ENCODE peak calls at places on chromosomes 2 and 18, in four cellular contexts. One of them, this sample, is unnamed.

GRCh38 chr2:152650768-152651371 is 66.4 kb downstream of the PRPF40A start:
- DNase-seq in neural crest cell: no peak
- DNase-seq in Caco-2: no peak
- DNase-seq in type B pancreatic cell: no peak
- DNase-seq in this sample: no peak

GRCh38 chr18:73986711-73987110 is 160.9 kb downstream of the FBXO15 start:
- DNase-seq in type B pancreatic cell: no peak
- DNase-seq in Caco-2: no peak
- DNase-seq in neural crest cell: no peak
- DNase-seq in this sample: no peak

GRCh38 chr2:84052043-84052442 is 407.0 kb downstream of the SUCLG1 start:
- DNase-seq in type B pancreatic cell: no peak
- DNase-seq in neural crest cell: no peak
- DNase-seq in Caco-2: no peak
- DNase-seq in this sample: no peak

GRCh38 chr2:135825131-135825854 is 11.7 kb downstream of the LCT start:
- DNase-seq in type B pancreatic cell: no peak
- DNase-seq in neural crest cell: no peak
- DNase-seq in Caco-2: no peak
- DNase-seq in this sample: no peak

GRCh38 chr2:147482111-147482510 is 362.7 kb upstream of the ACVR2A start:
- DNase-seq in Caco-2: peak; percentile 11
- DNase-seq in type B pancreatic cell: no peak
- DNase-seq in neural crest cell: no peak
- DNase-seq in this sample: no peak

GRCh38 chr18:22113144-22113813 is 56.1 kb upstream of the GATA6 start:
- DNase-seq in type B pancreatic cell: no peak
- DNase-seq in neural crest cell: no peak
- DNase-seq in Caco-2: no peak
- DNase-seq in this sample: no peak

GRCh38 chr2:28271914-28272240 is 120.8 kb upstream of the FOSL2 start:
- DNase-seq in Caco-2: no peak
- DNase-seq in neural crest cell: no peak
- DNase-seq in type B pancreatic cell: no peak
- DNase-seq in this sample: no peak

GRCh38 chr18:56747857-56748256 is 96.7 kb downstream of the WDR7 start:
- DNase-seq in type B pancreatic cell: no peak
- DNase-seq in neural crest cell: no peak
- DNase-seq in Caco-2: no peak
- DNase-seq in this sample: no peak

GRCh38 chr2:121150713-121151112 is 134.3 kb downstream of the TFCP2L1 start:
- DNase-seq in Caco-2: no peak
- DNase-seq in neural crest cell: no peak
- DNase-seq in type B pancreatic cell: no peak
- DNase-seq in this sample: no peak

GRCh38 chr2:69773201-69773600 is 31.3 kb downstream of the ANXA4 start:
- DNase-seq in type B pancreatic cell: no peak
- DNase-seq in Caco-2: no peak
- DNase-seq in neural crest cell: no peak
- DNase-seq in this sample: no peak

GRCh38 chr2:62570861-62571698 is 65.1 kb upstream of the TMEM17 start:
- DNase-seq in type B pancreatic cell: no peak
- DNase-seq in Caco-2: peak; percentile 80
- DNase-seq in neural crest cell: no peak
- DNase-seq in this sample: peak; percentile 44

GRCh38 chr2:163659224-163659623 is 76.6 kb downstream of the FIGN start:
- DNase-seq in neural crest cell: no peak
- DNase-seq in type B pancreatic cell: no peak
- DNase-seq in Caco-2: no peak
- DNase-seq in this sample: no peak

GRCh38 chr2:224968051-224968450 is 74.2 kb downstream of the DOCK10 start:
- DNase-seq in Caco-2: no peak
- DNase-seq in neural crest cell: no peak
- DNase-seq in type B pancreatic cell: no peak
- DNase-seq in this sample: no peak

GRCh38 chr2:43123486-43123885 is 102.9 kb downstream of the ZFP36L2 start:
- DNase-seq in type B pancreatic cell: no peak
- DNase-seq in Caco-2: no peak
- DNase-seq in neural crest cell: no peak
- DNase-seq in this sample: no peak

GRCh38 chr18:66210875-66211274 is 393.0 kb downstream of the CDH19 start:
- DNase-seq in neural crest cell: no peak
- DNase-seq in Caco-2: no peak
- DNase-seq in type B pancreatic cell: no peak
- DNase-seq in this sample: no peak

GRCh38 chr2:42755161-42755900 is 8.6 kb downstream of the OXER1 start:
- DNase-seq in neural crest cell: no peak
- DNase-seq in Caco-2: no peak
- DNase-seq in type B pancreatic cell: no peak
- DNase-seq in this sample: no peak

GRCh38 chr18:69839497-69839896 is 108.2 kb downstream of the CD226 start:
- DNase-seq in Caco-2: no peak
- DNase-seq in type B pancreatic cell: no peak
- DNase-seq in neural crest cell: no peak
- DNase-seq in this sample: no peak

GRCh38 chr2:167733750-167734149 is 513.6 kb downstream of the STK39 start:
- DNase-seq in neural crest cell: no peak
- DNase-seq in Caco-2: no peak
- DNase-seq in type B pancreatic cell: no peak
- DNase-seq in this sample: no peak

GRCh38 chr2:10164611-10165010 is 42.1 kb downstream of the RRM2 start:
- DNase-seq in neural crest cell: no peak
- DNase-seq in Caco-2: no peak
- DNase-seq in type B pancreatic cell: no peak
- DNase-seq in this sample: no peak

GRCh38 chr2:189124175-189124574 is 55.4 kb downstream of the COL5A2 start:
- DNase-seq in type B pancreatic cell: no peak
- DNase-seq in neural crest cell: no peak
- DNase-seq in Caco-2: no peak
- DNase-seq in this sample: no peak

DNA sequence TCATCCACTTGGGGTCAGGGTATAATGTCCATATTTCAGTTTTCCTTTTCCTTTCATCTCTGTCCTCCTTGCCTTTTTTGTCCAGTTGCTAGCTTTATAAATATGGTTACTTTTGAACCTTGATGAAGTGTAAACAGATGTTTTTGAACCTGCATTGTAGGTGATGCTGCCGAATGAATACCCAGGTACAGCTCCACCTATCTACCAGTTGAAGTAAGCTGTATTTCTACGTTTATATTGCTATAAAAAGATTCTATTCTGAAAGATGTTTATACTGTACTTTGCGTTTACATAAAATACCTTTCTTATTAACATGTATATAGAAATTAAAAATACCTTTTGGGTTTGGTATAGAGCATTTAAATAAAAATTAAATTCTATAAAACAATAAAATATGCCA is 2.2 kb downstream of the IMPACT start:
- DNase-seq in neural crest cell: no peak
- DNase-seq in type B pancreatic cell: no peak
- DNase-seq in Caco-2: no peak
- DNase-seq in this sample: no peak
- TF ChIP-seq CTCF in neural crest cell: peak; percentile 39
- TF ChIP-seq CTCF in type B pancreatic cell: peak; percentile 28
- TF ChIP-seq CTCF in Caco-2: no peak
- TF ChIP-seq CTCF in this sample: peak; percentile 27

GRCh38 chr2:46778516-46778915 is 137.1 kb downstream of the MCFD2 start:
- DNase-seq in neural crest cell: no peak
- DNase-seq in Caco-2: no peak
- DNase-seq in type B pancreatic cell: no peak
- DNase-seq in this sample: no peak

GRCh38 chr2:46779447-46779941 is 136.1 kb downstream of the MCFD2 start:
- DNase-seq in Caco-2: no peak
- DNase-seq in type B pancreatic cell: no peak
- DNase-seq in neural crest cell: no peak
- DNase-seq in this sample: peak; percentile 41

GRCh38 chr2:46780411-46780800 is 135.2 kb downstream of the MCFD2 start:
- DNase-seq in type B pancreatic cell: no peak
- DNase-seq in Caco-2: no peak
- DNase-seq in neural crest cell: no peak
- DNase-seq in this sample: no peak

GRCh38 chr2:46781468-46782189 is 134.0 kb downstream of the MCFD2 start:
- DNase-seq in neural crest cell: no peak
- DNase-seq in Caco-2: no peak
- DNase-seq in type B pancreatic cell: no peak
- DNase-seq in this sample: no peak

GRCh38 chr2:46780801-46781445 is 134.7 kb downstream of the MCFD2 start:
- DNase-seq in Caco-2: peak; percentile 38
- DNase-seq in type B pancreatic cell: no peak
- DNase-seq in neural crest cell: peak; percentile 11
- DNase-seq in this sample: no peak
- TF ChIP-seq CTCF in Caco-2: no peak
- TF ChIP-seq CTCF in type B pancreatic cell: no peak
- TF ChIP-seq CTCF in neural crest cell: no peak
- TF ChIP-seq CTCF in this sample: no peak

DNA sequence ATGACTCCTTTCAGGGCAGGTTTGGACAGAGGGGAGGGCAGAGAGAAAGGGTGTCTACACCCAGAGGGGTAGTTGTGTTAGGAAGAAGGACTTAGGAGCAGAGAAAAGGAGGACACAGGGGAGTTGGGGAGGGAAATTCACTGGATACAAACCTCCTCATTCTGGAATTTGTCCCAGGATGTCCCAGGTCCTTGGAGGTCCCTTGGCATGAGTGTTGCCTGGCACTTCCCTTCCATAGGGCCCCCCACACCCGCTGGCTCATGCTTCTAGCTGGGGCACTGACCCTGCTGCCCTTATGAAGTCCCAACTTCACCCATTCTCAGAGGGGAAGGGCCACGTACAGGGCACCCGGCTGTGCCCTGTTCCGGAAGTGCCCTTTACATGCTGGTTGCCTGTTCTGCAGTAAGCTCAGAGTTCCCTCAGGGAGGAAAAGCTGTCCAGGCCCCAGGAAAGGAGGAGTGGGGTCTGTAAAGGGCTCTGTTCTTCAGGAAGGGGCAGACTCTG is 93.6 kb upstream of the SMAD2 start:
- DNase-seq in type B pancreatic cell: no peak
- DNase-seq in neural crest cell: no peak
- DNase-seq in Caco-2: no peak
- DNase-seq in this sample: no peak
- TF ChIP-seq CTCF in type B pancreatic cell: no peak
- TF ChIP-seq CTCF in neural crest cell: peak; percentile 10
- TF ChIP-seq CTCF in Caco-2: no peak
- TF ChIP-seq CTCF in this sample: no peak

DNA sequence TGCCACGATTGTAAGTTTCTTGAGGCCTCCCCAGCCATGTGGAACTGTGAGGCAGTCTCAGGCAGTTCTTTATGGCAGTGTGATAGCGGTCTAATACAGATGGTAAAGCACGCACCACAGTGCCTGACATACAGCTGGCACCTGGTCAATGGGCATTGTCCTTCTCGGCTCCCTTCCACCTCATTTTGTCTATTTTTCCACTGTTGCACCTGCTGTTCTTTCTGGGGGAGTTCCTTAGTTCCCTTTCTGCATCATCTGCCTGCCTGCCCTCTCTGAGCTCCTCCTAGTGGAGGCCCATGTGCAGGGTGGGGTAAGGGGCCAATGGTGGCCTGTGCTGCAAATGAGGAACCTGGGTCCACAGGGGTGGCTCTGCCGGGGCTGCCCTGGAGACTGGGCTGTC is 157.6 kb downstream of the LPIN1 start:
- DNase-seq in Caco-2: no peak
- DNase-seq in type B pancreatic cell: no peak
- DNase-seq in neural crest cell: no peak
- DNase-seq in this sample: no peak
- TF ChIP-seq CTCF in Caco-2: no peak
- TF ChIP-seq CTCF in type B pancreatic cell: no peak
- TF ChIP-seq CTCF in neural crest cell: no peak
- TF ChIP-seq CTCF in this sample: no peak

DNA sequence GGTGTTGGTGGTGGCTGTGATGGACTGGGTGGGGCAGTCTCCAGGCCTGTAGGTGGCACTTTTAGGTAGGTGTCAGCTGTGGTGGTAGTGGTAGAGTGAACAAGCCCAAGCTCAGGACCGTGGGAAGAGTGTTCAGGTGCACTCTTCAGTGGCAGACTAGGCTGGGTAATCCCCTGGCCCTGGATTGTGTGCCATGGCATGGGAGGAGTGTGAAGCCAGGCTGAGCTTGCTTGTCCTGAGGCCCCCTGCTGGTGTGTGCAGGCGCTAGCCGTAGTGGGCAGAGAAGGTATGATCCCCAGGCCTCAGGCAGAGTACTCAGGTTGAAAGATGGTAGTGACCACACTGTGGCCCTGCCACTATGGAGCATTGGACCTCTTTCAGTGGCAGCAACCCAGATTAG is 850.3 kb downstream of the DSC3 start:
- DNase-seq in Caco-2: no peak
- DNase-seq in type B pancreatic cell: no peak
- DNase-seq in neural crest cell: no peak
- DNase-seq in this sample: no peak
- TF ChIP-seq CTCF in Caco-2: no peak
- TF ChIP-seq CTCF in type B pancreatic cell: no peak
- TF ChIP-seq CTCF in neural crest cell: no peak
- TF ChIP-seq CTCF in this sample: no peak

GRCh38 chr18:78884502-78884901 is 95.1 kb upstream of the SALL3 start:
- DNase-seq in type B pancreatic cell: no peak
- DNase-seq in neural crest cell: no peak
- DNase-seq in Caco-2: no peak
- DNase-seq in this sample: no peak
- TF ChIP-seq CTCF in type B pancreatic cell: peak; percentile 38
- TF ChIP-seq CTCF in neural crest cell: peak; percentile 23
- TF ChIP-seq CTCF in Caco-2: no peak
- TF ChIP-seq CTCF in this sample: no peak

DNA sequence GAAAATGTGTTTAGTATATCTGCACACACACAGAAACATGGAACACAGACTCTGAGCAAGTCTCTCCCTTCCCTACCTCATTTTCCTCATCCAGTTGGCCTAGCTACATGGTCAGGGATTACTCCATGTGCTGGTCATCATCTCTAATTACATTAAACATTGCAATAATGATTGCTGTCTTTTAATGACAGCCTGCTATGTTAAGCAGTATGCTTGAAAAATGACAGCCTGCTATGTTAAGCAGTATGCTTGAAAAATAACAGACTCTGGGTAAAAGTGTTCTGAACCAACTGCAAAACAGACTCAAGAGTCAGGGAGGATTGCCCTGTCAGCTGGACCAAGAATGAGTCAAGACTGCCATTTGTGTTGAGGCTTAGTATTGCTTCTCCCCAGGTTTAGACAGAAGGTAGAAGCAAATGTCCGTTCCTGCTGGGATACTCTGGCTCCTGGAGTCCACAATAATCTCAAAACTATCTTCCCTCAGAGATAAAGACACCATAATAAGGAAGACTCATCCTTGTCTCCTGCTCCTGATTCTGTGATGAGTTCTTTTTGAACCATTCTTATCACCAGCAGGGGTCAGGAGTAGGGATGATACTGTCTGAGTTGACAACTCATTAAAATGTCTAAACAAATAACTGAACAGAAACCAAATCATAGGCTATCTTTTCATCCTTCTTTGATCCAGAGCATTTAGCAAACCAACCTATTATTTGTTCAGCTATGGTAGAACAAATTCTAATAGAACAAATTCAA is 57.7 kb downstream of the CCDC93 start:
- DNase-seq in neural crest cell: no peak
- DNase-seq in type B pancreatic cell: no peak
- DNase-seq in Caco-2: no peak
- DNase-seq in this sample: no peak
- TF ChIP-seq CTCF in neural crest cell: peak; percentile 35
- TF ChIP-seq CTCF in type B pancreatic cell: peak; percentile 38
- TF ChIP-seq CTCF in Caco-2: no peak
- TF ChIP-seq CTCF in this sample: no peak

This sample was measured in Calu3.